ENCODE peak calls at places on chromosome 11, in five cellular contexts. One of them, this sample, is unnamed.

GRCh38 chr11:107916671-107917241 is 11.5 kb upstream of the RAB39A start:
- DNase-seq in endodermal cell: peak; percentile 91
- DNase-seq in choroid plexus epithelial cell: peak; percentile 18
- DNase-seq in brain microvascular endothelial cell: no peak
- DNase-seq in astrocyte of the spinal cord: no peak
- DNase-seq in this sample: peak; percentile 7

GRCh38 chr11:46407635-46408034 is 16.1 kb upstream of the CHRM4 start:
- DNase-seq in choroid plexus epithelial cell: no peak
- DNase-seq in astrocyte of the spinal cord: no peak
- DNase-seq in brain microvascular endothelial cell: no peak
- DNase-seq in endodermal cell: peak; percentile 71
- DNase-seq in this sample: no peak

GRCh38 chr11:46072172-46072964 is 48.9 kb downstream of the PHF21A start:
- DNase-seq in brain microvascular endothelial cell: no peak
- DNase-seq in choroid plexus epithelial cell: no peak
- DNase-seq in astrocyte of the spinal cord: no peak
- DNase-seq in endodermal cell: no peak
- DNase-seq in this sample: peak; percentile 68

GRCh38 chr11:128582496-128583366 is 4.6 kb downstream of the ETS1 start:
- DNase-seq in endodermal cell: peak; percentile 85
- DNase-seq in astrocyte of the spinal cord: peak; percentile 95
- DNase-seq in brain microvascular endothelial cell: peak; percentile 98
- DNase-seq in choroid plexus epithelial cell: peak; percentile 99
- DNase-seq in this sample: peak; percentile 95

GRCh38 chr11:5600374-5600851 is 4.0 kb downstream of the TRIM6 start:
- DNase-seq in brain microvascular endothelial cell: peak; percentile 88
- DNase-seq in astrocyte of the spinal cord: peak; percentile 91
- DNase-seq in endodermal cell: peak; percentile 89
- DNase-seq in choroid plexus epithelial cell: peak; percentile 97
- DNase-seq in this sample: peak; percentile 93

GRCh38 chr11:130979386-130979972 is 63.2 kb upstream of the SNX19 start:
- DNase-seq in choroid plexus epithelial cell: peak; percentile 75
- DNase-seq in astrocyte of the spinal cord: peak; percentile 39
- DNase-seq in brain microvascular endothelial cell: peak; percentile 18
- DNase-seq in endodermal cell: no peak
- DNase-seq in this sample: peak; percentile 45

GRCh38 chr11:79081441-79082124 is 359.2 kb downstream of the TENM4 start:
- DNase-seq in choroid plexus epithelial cell: peak; percentile 52
- DNase-seq in astrocyte of the spinal cord: peak; percentile 62
- DNase-seq in endodermal cell: no peak
- DNase-seq in brain microvascular endothelial cell: peak; percentile 12
- DNase-seq in this sample: no peak

GRCh38 chr11:2582958-2583604 is 116.7 kb downstream of the KCNQ1OT1 start:
- DNase-seq in choroid plexus epithelial cell: peak; percentile 17
- DNase-seq in brain microvascular endothelial cell: no peak
- DNase-seq in astrocyte of the spinal cord: no peak
- DNase-seq in endodermal cell: peak; percentile 48
- DNase-seq in this sample: no peak

GRCh38 chr11:34086554-34087278 is 18.7 kb upstream of the NAT10 start:
- DNase-seq in endodermal cell: no peak
- DNase-seq in astrocyte of the spinal cord: peak; percentile 43
- DNase-seq in brain microvascular endothelial cell: no peak
- DNase-seq in choroid plexus epithelial cell: peak; percentile 33
- DNase-seq in this sample: no peak

GRCh38 chr11:282171-282570 is 4.0 kb downstream of the NLRP6 start:
- DNase-seq in choroid plexus epithelial cell: no peak
- DNase-seq in endodermal cell: peak; percentile 44
- DNase-seq in brain microvascular endothelial cell: no peak
- DNase-seq in astrocyte of the spinal cord: no peak
- DNase-seq in this sample: no peak

GRCh38 chr11:15828241-15828903 is 528.0 kb downstream of the SOX6 start:
- DNase-seq in choroid plexus epithelial cell: no peak
- DNase-seq in astrocyte of the spinal cord: no peak
- DNase-seq in endodermal cell: no peak
- DNase-seq in brain microvascular endothelial cell: no peak
- DNase-seq in this sample: no peak

GRCh38 chr11:15655552-15655951 is 540.8 kb downstream of the INSC start:
- DNase-seq in brain microvascular endothelial cell: no peak
- DNase-seq in endodermal cell: peak; percentile 5
- DNase-seq in astrocyte of the spinal cord: no peak
- DNase-seq in choroid plexus epithelial cell: no peak
- DNase-seq in this sample: no peak

GRCh38 chr11:69934861-69935494 is 115.8 kb upstream of the FGF3 start:
- DNase-seq in choroid plexus epithelial cell: no peak
- DNase-seq in endodermal cell: peak; percentile 88
- DNase-seq in astrocyte of the spinal cord: peak; percentile 29
- DNase-seq in brain microvascular endothelial cell: peak; percentile 44
- DNase-seq in this sample: no peak

GRCh38 chr11:125941606-125942275 is 4.1 kb upstream of the VSIG10L2 start:
- DNase-seq in astrocyte of the spinal cord: peak; percentile 10
- DNase-seq in brain microvascular endothelial cell: no peak
- DNase-seq in choroid plexus epithelial cell: peak; percentile 58
- DNase-seq in endodermal cell: peak; percentile 97
- DNase-seq in this sample: peak; percentile 21

GRCh38 chr11:75450826-75451783 is 18.1 kb upstream of the KLHL35 start:
- DNase-seq in choroid plexus epithelial cell: no peak
- DNase-seq in endodermal cell: peak; percentile 92
- DNase-seq in astrocyte of the spinal cord: no peak
- DNase-seq in brain microvascular endothelial cell: no peak
- DNase-seq in this sample: no peak

GRCh38 chr11:3836903-3837302 is 3.9 kb downstream of the RHOG start:
- DNase-seq in brain microvascular endothelial cell: no peak
- DNase-seq in choroid plexus epithelial cell: no peak
- DNase-seq in endodermal cell: no peak
- DNase-seq in astrocyte of the spinal cord: no peak
- DNase-seq in this sample: no peak

GRCh38 chr11:79150320-79150719 is 290.5 kb downstream of the TENM4 start:
- DNase-seq in brain microvascular endothelial cell: no peak
- DNase-seq in choroid plexus epithelial cell: no peak
- DNase-seq in endodermal cell: peak; percentile 15
- DNase-seq in astrocyte of the spinal cord: no peak
- DNase-seq in this sample: no peak

GRCh38 chr11:1922411-1923113 is 3.1 kb downstream of the TNNT3 start:
- DNase-seq in astrocyte of the spinal cord: no peak
- DNase-seq in brain microvascular endothelial cell: no peak
- DNase-seq in choroid plexus epithelial cell: no peak
- DNase-seq in endodermal cell: no peak
- DNase-seq in this sample: no peak

GRCh38 chr11:80473562-80473961 is 1032.7 kb upstream of the TENM4 start:
- DNase-seq in endodermal cell: peak; percentile 53
- DNase-seq in brain microvascular endothelial cell: no peak
- DNase-seq in astrocyte of the spinal cord: no peak
- DNase-seq in choroid plexus epithelial cell: no peak
- DNase-seq in this sample: no peak

GRCh38 chr11:70537576-70538571 is 139.5 kb downstream of the CTTN start:
- DNase-seq in brain microvascular endothelial cell: no peak
- DNase-seq in endodermal cell: no peak
- DNase-seq in astrocyte of the spinal cord: no peak
- DNase-seq in choroid plexus epithelial cell: no peak
- DNase-seq in this sample: no peak

GRCh38 chr11:111454561-111455192 is 57.5 kb downstream of the BTG4 start:
- DNase-seq in brain microvascular endothelial cell: peak; percentile 49
- DNase-seq in astrocyte of the spinal cord: peak; percentile 60
- DNase-seq in endodermal cell: peak; percentile 96
- DNase-seq in choroid plexus epithelial cell: peak; percentile 78
- DNase-seq in this sample: peak; percentile 48

GRCh38 chr11:66687831-66688281 is 10.2 kb upstream of the RBM4B start:
- DNase-seq in astrocyte of the spinal cord: no peak
- DNase-seq in endodermal cell: no peak
- DNase-seq in brain microvascular endothelial cell: no peak
- DNase-seq in choroid plexus epithelial cell: no peak
- DNase-seq in this sample: no peak

GRCh38 chr11:91981995-91982394 is 242.6 kb upstream of the FAT3 start:
- DNase-seq in astrocyte of the spinal cord: peak; percentile 99
- DNase-seq in brain microvascular endothelial cell: peak; percentile 87
- DNase-seq in choroid plexus epithelial cell: peak; percentile 66
- DNase-seq in endodermal cell: no peak
- DNase-seq in this sample: peak; percentile 70

GRCh38 chr11:45585205-45585604 is 80.2 kb downstream of the CHST1 start:
- DNase-seq in choroid plexus epithelial cell: no peak
- DNase-seq in endodermal cell: no peak
- DNase-seq in astrocyte of the spinal cord: no peak
- DNase-seq in brain microvascular endothelial cell: no peak
- DNase-seq in this sample: no peak

GRCh38 chr11:61325649-61326414 is 7.1 kb downstream of the DDB1 start:
- DNase-seq in choroid plexus epithelial cell: peak; percentile 87
- DNase-seq in brain microvascular endothelial cell: no peak
- DNase-seq in endodermal cell: no peak
- DNase-seq in astrocyte of the spinal cord: no peak
- DNase-seq in this sample: no peak

GRCh38 chr11:16779436-16779835 is 41.0 kb downstream of the C11orf58 start:
- DNase-seq in astrocyte of the spinal cord: no peak
- DNase-seq in brain microvascular endothelial cell: no peak
- DNase-seq in choroid plexus epithelial cell: no peak
- DNase-seq in endodermal cell: peak; percentile 82
- DNase-seq in this sample: no peak

GRCh38 chr11:110613526-110613925 is 98.7 kb downstream of the ARHGAP20 start:
- DNase-seq in astrocyte of the spinal cord: no peak
- DNase-seq in brain microvascular endothelial cell: no peak
- DNase-seq in endodermal cell: no peak
- DNase-seq in choroid plexus epithelial cell: peak; percentile 26
- DNase-seq in this sample: peak; percentile 39

GRCh38 chr11:57342702-57343101 is 4.5 kb downstream of the P2RX3 start:
- DNase-seq in choroid plexus epithelial cell: no peak
- DNase-seq in astrocyte of the spinal cord: no peak
- DNase-seq in brain microvascular endothelial cell: no peak
- DNase-seq in endodermal cell: no peak
- DNase-seq in this sample: no peak

GRCh38 chr11:57339305-57339704 is 1.2 kb downstream of the P2RX3 start:
- DNase-seq in astrocyte of the spinal cord: no peak
- DNase-seq in brain microvascular endothelial cell: no peak
- DNase-seq in endodermal cell: no peak
- DNase-seq in choroid plexus epithelial cell: no peak
- DNase-seq in this sample: no peak

GRCh38 chr11:57338152-57338551 is at the start of gene P2RX3:
- DNase-seq in astrocyte of the spinal cord: no peak
- DNase-seq in brain microvascular endothelial cell: no peak
- DNase-seq in choroid plexus epithelial cell: no peak
- DNase-seq in endodermal cell: peak; percentile 45
- DNase-seq in this sample: no peak

GRCh38 chr11:57341250-57341808 is 3.2 kb downstream of the P2RX3 start:
- DNase-seq in astrocyte of the spinal cord: no peak
- DNase-seq in brain microvascular endothelial cell: no peak
- DNase-seq in endodermal cell: no peak
- DNase-seq in choroid plexus epithelial cell: no peak
- DNase-seq in this sample: no peak

DNA sequence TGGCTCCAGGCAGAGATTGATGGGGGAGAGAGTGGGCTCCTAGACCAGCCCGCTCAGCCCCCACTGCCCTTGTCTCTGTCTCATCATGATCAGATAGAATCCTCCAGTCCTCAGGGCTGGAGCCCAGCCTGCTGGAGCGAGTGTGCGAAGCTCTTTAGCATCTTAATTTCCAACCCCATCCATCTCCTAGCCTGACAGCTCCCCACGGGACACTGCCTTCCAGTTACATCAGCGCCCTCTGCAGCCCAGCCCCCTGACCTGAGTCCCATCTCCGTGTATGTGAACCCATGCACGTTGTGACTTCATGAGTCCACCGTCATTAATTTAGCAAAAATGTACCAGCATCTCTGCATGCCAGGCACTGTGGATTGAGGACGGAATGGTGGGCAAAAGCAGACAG is 2.1 kb downstream of the P2RX3 start:
- DNase-seq in endodermal cell: peak; percentile 82
- DNase-seq in brain microvascular endothelial cell: no peak
- DNase-seq in choroid plexus epithelial cell: peak; percentile 26
- DNase-seq in astrocyte of the spinal cord: no peak
- DNase-seq in this sample: peak; percentile 42
- TF ChIP-seq CTCF in endodermal cell: peak; percentile 57
- TF ChIP-seq CTCF in brain microvascular endothelial cell: peak; percentile 46
- TF ChIP-seq CTCF in choroid plexus epithelial cell: peak; percentile 23
- TF ChIP-seq CTCF in astrocyte of the spinal cord: no peak
- TF ChIP-seq CTCF in this sample: peak; percentile 36

GRCh38 chr11:64745523-64746328 is 1.8 kb upstream of the RASGRP2 start:
- DNase-seq in choroid plexus epithelial cell: peak; percentile 82
- DNase-seq in astrocyte of the spinal cord: peak; percentile 56
- DNase-seq in brain microvascular endothelial cell: peak; percentile 47
- DNase-seq in endodermal cell: peak; percentile 89
- DNase-seq in this sample: peak; percentile 86
- H3K4me3 ChIP-seq in choroid plexus epithelial cell: peak overlapping the region; percentile 49
- H3K4me3 ChIP-seq in astrocyte of the spinal cord: peak overlapping the region; percentile 24
- H3K4me3 ChIP-seq in brain microvascular endothelial cell: peak overlapping the region; percentile 35
- H3K4me3 ChIP-seq in endodermal cell: peak overlapping the region; percentile 45
- H3K4me3 ChIP-seq in this sample: peak overlapping the region; percentile 67

GRCh38 chr11:124745835-124746620 is 6.0 kb downstream of the VSIG2 start:
- DNase-seq in endodermal cell: peak; percentile 87
- DNase-seq in brain microvascular endothelial cell: no peak
- DNase-seq in astrocyte of the spinal cord: no peak
- DNase-seq in choroid plexus epithelial cell: no peak
- DNase-seq in this sample: no peak
- TF ChIP-seq CTCF in endodermal cell: peak; percentile 69
- TF ChIP-seq CTCF in brain microvascular endothelial cell: peak; percentile 57
- TF ChIP-seq CTCF in astrocyte of the spinal cord: peak; percentile 25
- TF ChIP-seq CTCF in choroid plexus epithelial cell: peak; percentile 56
- TF ChIP-seq CTCF in this sample: peak; percentile 36

GRCh38 chr11:10302744-10303557 is 1.9 kb upstream of the ADM start:
- DNase-seq in endodermal cell: peak; percentile 81
- DNase-seq in astrocyte of the spinal cord: peak; percentile 73
- DNase-seq in brain microvascular endothelial cell: peak; percentile 48
- DNase-seq in choroid plexus epithelial cell: peak; percentile 78
- DNase-seq in this sample: peak; percentile 83

GRCh38 chr11:10304495-10305261 is at the start of gene ADM:
- DNase-seq in brain microvascular endothelial cell: peak; percentile 92
- DNase-seq in choroid plexus epithelial cell: peak; percentile 97
- DNase-seq in endodermal cell: peak; percentile 96
- DNase-seq in astrocyte of the spinal cord: peak; percentile 96
- DNase-seq in this sample: peak; percentile 95

GRCh38 chr11:10302294-10302743 is 2.6 kb upstream of the ADM start:
- DNase-seq in choroid plexus epithelial cell: no peak
- DNase-seq in endodermal cell: peak; percentile 64
- DNase-seq in brain microvascular endothelial cell: no peak
- DNase-seq in astrocyte of the spinal cord: peak; percentile 60
- DNase-seq in this sample: no peak

GRCh38 chr11:10303558-10304363 is 1.1 kb upstream of the ADM start:
- DNase-seq in endodermal cell: peak; percentile 82
- DNase-seq in astrocyte of the spinal cord: peak; percentile 67
- DNase-seq in brain microvascular endothelial cell: peak; percentile 52
- DNase-seq in choroid plexus epithelial cell: peak; percentile 65
- DNase-seq in this sample: peak; percentile 77

DNA sequence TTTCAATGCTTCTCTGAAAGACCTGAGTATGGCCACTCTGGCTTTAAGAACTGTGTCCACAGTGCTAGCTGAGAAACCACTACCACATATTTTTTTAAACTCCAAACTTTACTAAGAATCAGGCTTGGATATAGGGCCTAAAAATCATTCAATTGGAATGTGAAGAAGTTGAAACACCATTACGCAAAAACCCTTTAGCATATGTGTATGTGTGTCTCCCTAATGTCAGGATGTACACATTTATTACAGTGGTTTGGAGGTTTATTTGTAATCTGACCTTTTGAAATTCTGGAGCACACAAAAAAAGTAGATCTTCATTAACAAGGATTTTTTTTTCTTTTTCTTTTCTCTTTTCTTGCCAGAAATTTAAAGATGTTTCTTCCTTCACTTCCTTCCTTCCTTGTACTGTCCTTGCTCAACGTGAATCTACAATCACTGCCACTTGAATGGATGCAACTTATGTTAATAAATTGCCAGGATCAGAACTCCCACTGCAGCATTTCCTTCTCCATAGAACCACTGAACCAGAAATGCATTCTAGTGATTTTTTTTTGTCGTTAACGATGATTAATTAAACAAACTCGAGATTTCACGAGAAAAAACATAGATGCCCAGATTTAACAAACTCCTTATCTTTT is 3.1 kb upstream of the ADM start:
- DNase-seq in astrocyte of the spinal cord: peak; percentile 74
- DNase-seq in choroid plexus epithelial cell: peak; percentile 87
- DNase-seq in endodermal cell: no peak
- DNase-seq in brain microvascular endothelial cell: peak; percentile 18
- DNase-seq in this sample: peak; percentile 96
- H3K4me3 ChIP-seq in astrocyte of the spinal cord: peak overlapping the region; percentile 76
- H3K4me3 ChIP-seq in choroid plexus epithelial cell: peak overlapping the region; percentile 98
- H3K4me3 ChIP-seq in endodermal cell: peak overlapping the region; percentile 93
- H3K4me3 ChIP-seq in brain microvascular endothelial cell: peak overlapping the region; percentile 95
- H3K4me3 ChIP-seq in this sample: peak overlapping the region; percentile 92